ENCODE peak calls at places on chromosomes 11 and 22, in eight cellular contexts. One of them, this sample, is unnamed.

GRCh38 chr22:22519591-22519990 is 479 bp downstream of the ZNF280A start:
- DNase-seq in ELF-1: no peak
- DNase-seq in EH: no peak
- DNase-seq in mucosa of descending colon: no peak
- DNase-seq in ovary: no peak
- DNase-seq in HFFc6: no peak
- DNase-seq in PC-3: no peak
- DNase-seq in chondrocyte: no peak
- DNase-seq in this sample: no peak

GRCh38 chr11:9974375-9974774 is 310.5 kb downstream of the SWAP70 start:
- DNase-seq in mucosa of descending colon: no peak
- DNase-seq in ELF-1: no peak
- DNase-seq in PC-3: no peak
- DNase-seq in ovary: no peak
- DNase-seq in EH: no peak
- DNase-seq in HFFc6: no peak
- DNase-seq in chondrocyte: no peak
- DNase-seq in this sample: no peak

GRCh38 chr22:39308614-39309363 is 10.6 kb downstream of the RPL3 start:
- DNase-seq in mucosa of descending colon: no peak
- DNase-seq in ELF-1: peak; percentile 65
- DNase-seq in ovary: peak; percentile 70
- DNase-seq in PC-3: peak; percentile 89
- DNase-seq in EH: peak; percentile 97
- DNase-seq in chondrocyte: no peak
- DNase-seq in HFFc6: peak; percentile 90
- DNase-seq in this sample: no peak

GRCh38 chr22:30252411-30253204 is 6.0 kb upstream of the LIF start:
- DNase-seq in mucosa of descending colon: peak; percentile 73
- DNase-seq in ovary: no peak
- DNase-seq in chondrocyte: no peak
- DNase-seq in ELF-1: peak; percentile 36
- DNase-seq in HFFc6: no peak
- DNase-seq in PC-3: peak; percentile 86
- DNase-seq in EH: no peak
- DNase-seq in this sample: no peak

GRCh38 chr11:76524919-76525318 is 80.1 kb downstream of the EMSY start:
- DNase-seq in HFFc6: peak; percentile 55
- DNase-seq in chondrocyte: no peak
- DNase-seq in ovary: no peak
- DNase-seq in EH: peak; percentile 62
- DNase-seq in mucosa of descending colon: peak; percentile 57
- DNase-seq in ELF-1: no peak
- DNase-seq in PC-3: peak; percentile 98
- DNase-seq in this sample: peak; percentile 57

GRCh38 chr11:14537134-14537599 is 17.0 kb upstream of the PSMA1 start:
- DNase-seq in EH: peak; percentile 32
- DNase-seq in PC-3: peak; percentile 55
- DNase-seq in mucosa of descending colon: peak; percentile 76
- DNase-seq in ovary: no peak
- DNase-seq in chondrocyte: no peak
- DNase-seq in ELF-1: no peak
- DNase-seq in HFFc6: peak; percentile 17
- DNase-seq in this sample: no peak

GRCh38 chr11:82507288-82507687 is 226.4 kb downstream of the FAM181B start:
- DNase-seq in mucosa of descending colon: no peak
- DNase-seq in PC-3: no peak
- DNase-seq in ELF-1: no peak
- DNase-seq in HFFc6: no peak
- DNase-seq in ovary: no peak
- DNase-seq in EH: no peak
- DNase-seq in chondrocyte: no peak
- DNase-seq in this sample: no peak

GRCh38 chr22:25062378-25063095 is 110.0 kb downstream of the KIAA1671 start:
- DNase-seq in ovary: no peak
- DNase-seq in PC-3: no peak
- DNase-seq in HFFc6: no peak
- DNase-seq in chondrocyte: no peak
- DNase-seq in ELF-1: no peak
- DNase-seq in EH: no peak
- DNase-seq in mucosa of descending colon: peak; percentile 47
- DNase-seq in this sample: no peak

GRCh38 chr11:121754603-121755002 is 301.8 kb upstream of the SORL1-AS1 start:
- DNase-seq in EH: peak; percentile 2
- DNase-seq in ELF-1: no peak
- DNase-seq in PC-3: no peak
- DNase-seq in chondrocyte: no peak
- DNase-seq in mucosa of descending colon: no peak
- DNase-seq in HFFc6: no peak
- DNase-seq in ovary: peak; percentile 84
- DNase-seq in this sample: no peak

GRCh38 chr11:60915250-60915914 is 1.4 kb downstream of the TMEM109 start:
- DNase-seq in HFFc6: peak; percentile 65
- DNase-seq in PC-3: peak; percentile 95
- DNase-seq in mucosa of descending colon: peak; percentile 67
- DNase-seq in ovary: peak; percentile 55
- DNase-seq in ELF-1: peak; percentile 94
- DNase-seq in EH: peak; percentile 78
- DNase-seq in chondrocyte: no peak
- DNase-seq in this sample: no peak

GRCh38 chr11:37450613-37451012 is 852.6 kb upstream of the RAG2 start:
- DNase-seq in ovary: no peak
- DNase-seq in mucosa of descending colon: no peak
- DNase-seq in PC-3: no peak
- DNase-seq in ELF-1: no peak
- DNase-seq in EH: no peak
- DNase-seq in HFFc6: no peak
- DNase-seq in chondrocyte: no peak
- DNase-seq in this sample: no peak

GRCh38 chr22:37030560-37031281 is 11.2 kb downstream of the MPST start:
- DNase-seq in ovary: no peak
- DNase-seq in HFFc6: no peak
- DNase-seq in mucosa of descending colon: no peak
- DNase-seq in PC-3: no peak
- DNase-seq in chondrocyte: no peak
- DNase-seq in ELF-1: no peak
- DNase-seq in EH: no peak
- DNase-seq in this sample: no peak

GRCh38 chr11:126039485-126040271 is 23.0 kb downstream of the CDON start:
- DNase-seq in ELF-1: no peak
- DNase-seq in chondrocyte: no peak
- DNase-seq in EH: no peak
- DNase-seq in PC-3: peak; percentile 75
- DNase-seq in mucosa of descending colon: no peak
- DNase-seq in HFFc6: no peak
- DNase-seq in ovary: no peak
- DNase-seq in this sample: no peak

GRCh38 chr11:114163231-114163631 is 103.7 kb downstream of the ZBTB16 start:
- DNase-seq in PC-3: peak; percentile 59
- DNase-seq in mucosa of descending colon: no peak
- DNase-seq in chondrocyte: no peak
- DNase-seq in HFFc6: no peak
- DNase-seq in EH: no peak
- DNase-seq in ovary: peak; percentile 75
- DNase-seq in ELF-1: no peak
- DNase-seq in this sample: no peak

GRCh38 chr22:39055658-39056057 is 15.0 kb downstream of the APOBEC3F start:
- DNase-seq in ovary: no peak
- DNase-seq in ELF-1: no peak
- DNase-seq in mucosa of descending colon: no peak
- DNase-seq in PC-3: no peak
- DNase-seq in HFFc6: no peak
- DNase-seq in EH: no peak
- DNase-seq in chondrocyte: no peak
- DNase-seq in this sample: no peak

GRCh38 chr11:32060063-32060462 is 30.8 kb upstream of the RCN1 start:
- DNase-seq in ELF-1: no peak
- DNase-seq in HFFc6: no peak
- DNase-seq in PC-3: no peak
- DNase-seq in chondrocyte: no peak
- DNase-seq in ovary: no peak
- DNase-seq in mucosa of descending colon: no peak
- DNase-seq in EH: no peak
- DNase-seq in this sample: no peak

GRCh38 chr11:117217141-117217609 is 14.7 kb downstream of the PCSK7 start:
- DNase-seq in mucosa of descending colon: no peak
- DNase-seq in ELF-1: peak; percentile 37
- DNase-seq in HFFc6: no peak
- DNase-seq in EH: peak; percentile 84
- DNase-seq in ovary: no peak
- DNase-seq in PC-3: no peak
- DNase-seq in chondrocyte: no peak
- DNase-seq in this sample: no peak

GRCh38 chr11:47348131-47348802 is 4.2 kb downstream of the MYBPC3 start:
- DNase-seq in EH: no peak
- DNase-seq in ovary: no peak
- DNase-seq in HFFc6: no peak
- DNase-seq in chondrocyte: no peak
- DNase-seq in ELF-1: no peak
- DNase-seq in PC-3: no peak
- DNase-seq in mucosa of descending colon: no peak
- DNase-seq in this sample: no peak

GRCh38 chr22:26550498-26551033 is 38.3 kb upstream of the TFIP11 start:
- DNase-seq in ELF-1: peak; percentile 66
- DNase-seq in PC-3: peak; percentile 3
- DNase-seq in ovary: no peak
- DNase-seq in mucosa of descending colon: no peak
- DNase-seq in chondrocyte: no peak
- DNase-seq in EH: peak; percentile 99
- DNase-seq in HFFc6: peak; percentile 89
- DNase-seq in this sample: no peak

GRCh38 chr11:94746721-94747120 is 21.4 kb upstream of the AMOTL1 start:
- DNase-seq in mucosa of descending colon: no peak
- DNase-seq in HFFc6: no peak
- DNase-seq in ELF-1: peak; percentile 25
- DNase-seq in ovary: no peak
- DNase-seq in PC-3: peak; percentile 91
- DNase-seq in chondrocyte: no peak
- DNase-seq in EH: peak; percentile 38
- DNase-seq in this sample: no peak

GRCh38 chr11:18669211-18669593 is 29.4 kb upstream of the TMEM86A start:
- DNase-seq in chondrocyte: no peak
- DNase-seq in EH: peak; percentile 11
- DNase-seq in PC-3: peak; percentile 71
- DNase-seq in HFFc6: peak; percentile 1
- DNase-seq in ELF-1: no peak
- DNase-seq in mucosa of descending colon: no peak
- DNase-seq in ovary: no peak
- DNase-seq in this sample: no peak

GRCh38 chr11:128908391-128909246 is 17.5 kb downstream of the KCNJ5 start:
- DNase-seq in HFFc6: peak; percentile 66
- DNase-seq in ELF-1: peak; percentile 37
- DNase-seq in EH: peak; percentile 74
- DNase-seq in ovary: peak; percentile 50
- DNase-seq in PC-3: peak; percentile 71
- DNase-seq in chondrocyte: no peak
- DNase-seq in mucosa of descending colon: peak; percentile 58
- DNase-seq in this sample: no peak

GRCh38 chr22:39003165-39003638 is 10.9 kb upstream of the APOBEC3C start:
- DNase-seq in mucosa of descending colon: peak; percentile 84
- DNase-seq in PC-3: peak; percentile 90
- DNase-seq in chondrocyte: no peak
- DNase-seq in EH: peak; percentile 90
- DNase-seq in ovary: peak; percentile 75
- DNase-seq in HFFc6: peak; percentile 65
- DNase-seq in ELF-1: peak; percentile 86
- DNase-seq in this sample: peak; percentile 57

GRCh38 chr11:82731691-82732277 is 1.9 kb downstream of the FAM181B start:
- DNase-seq in mucosa of descending colon: no peak
- DNase-seq in HFFc6: no peak
- DNase-seq in PC-3: no peak
- DNase-seq in EH: no peak
- DNase-seq in ovary: no peak
- DNase-seq in chondrocyte: no peak
- DNase-seq in ELF-1: peak; percentile 30
- DNase-seq in this sample: no peak

GRCh38 chr11:94546886-94547285 is 3.2 kb downstream of the FUT4 start:
- DNase-seq in mucosa of descending colon: peak; percentile 66
- DNase-seq in EH: no peak
- DNase-seq in ELF-1: no peak
- DNase-seq in HFFc6: no peak
- DNase-seq in ovary: no peak
- DNase-seq in PC-3: peak; percentile 31
- DNase-seq in chondrocyte: no peak
- DNase-seq in this sample: no peak

GRCh38 chr22:26512149-26512793 is at the start of gene TFIP11:
- DNase-seq in mucosa of descending colon: peak; percentile 99
- DNase-seq in HFFc6: peak; percentile 88
- DNase-seq in chondrocyte: peak; percentile 98
- DNase-seq in ovary: peak; percentile 88
- DNase-seq in PC-3: peak; percentile 91
- DNase-seq in ELF-1: peak; percentile 97
- DNase-seq in EH: peak; percentile 92
- DNase-seq in this sample: peak; percentile 87

GRCh38 chr11:88301478-88302140 is 35.9 kb downstream of the CTSC start:
- DNase-seq in PC-3: no peak
- DNase-seq in EH: peak; percentile 66
- DNase-seq in mucosa of descending colon: no peak
- DNase-seq in HFFc6: peak; percentile 39
- DNase-seq in ELF-1: no peak
- DNase-seq in chondrocyte: no peak
- DNase-seq in ovary: no peak
- DNase-seq in this sample: no peak